ENCODE peak calls at places on chromosomes 3 and 15, in six cellular contexts. Y is fibroblast of mammary gland; S is lung; N is GDM1; D is activated naive CD4-positive, alpha-beta T cell; Q is CD4-positive, alpha-beta T cell. U is an unnamed sample.

GRCh38 chr3:177713921-177714900 is 516.9 kb upstream of the TBL1XR1 start:
- DNase-seq in D (no peak), Y (no peak), Q (no peak), N (no peak), S (no peak), U (no peak)

GRCh38 chr3:129022114-129022994 is 21.2 kb downstream of the EFCC1 start:
- DNase-seq in N (no peak), Y (peak; percentile 61), S (peak; percentile 68), D (no peak), Q (no peak), U (no peak)

GRCh38 chr15:46723308-46723707 is 994.0 kb upstream of the SEMA6D start:
- DNase-seq in Y (no peak), S (no peak), N (no peak), Q (no peak), D (no peak), U (no peak)

GRCh38 chr15:22955544-22956085 is 24.6 kb downstream of the CYFIP1 start:
- DNase-seq in Q (no peak), N (no peak), Y (no peak), D (no peak), S (no peak), U (no peak)

GRCh38 chr3:183524476-183524875 is 31.0 kb downstream of the KLHL6 start:
- DNase-seq in N (no peak), S (no peak), Y (no peak), D (no peak), Q (no peak), U (no peak)

GRCh38 chr3:152225176-152225575 is 43.6 kb upstream of the MBNL1 start:
- DNase-seq in N (no peak), Y (no peak), Q (no peak), D (no peak), S (no peak), U (no peak)

GRCh38 chr15:48177875-48178611 is at the start of gene MYEF2:
- DNase-seq in S (peak; percentile 69), N (no peak), D (no peak), Q (peak; percentile 27), Y (peak; percentile 45), U (peak; percentile 57)

GRCh38 chr3:196499807-196500524 is 3.6 kb downstream of the RNF168 start:
- DNase-seq in N (no peak), Y (peak; percentile 19), Q (no peak), D (no peak), S (no peak), U (no peak)

GRCh38 chr3:159711560-159712333 is 276.9 kb upstream of the IL12A start:
- DNase-seq in Q (no peak), D (no peak), N (no peak), S (no peak), Y (peak; percentile 97), U (no peak)

GRCh38 chr15:39404767-39405173 is 176.1 kb upstream of the THBS1 start:
- DNase-seq in D (no peak), Y (peak; percentile 96), N (no peak), Q (no peak), S (no peak), U (no peak)

GRCh38 chr3:197426161-197426566 is 127.8 kb upstream of the DLG1 start:
- DNase-seq in N (no peak), Q (no peak), S (no peak), Y (peak; percentile 22), D (no peak), U (no peak)

GRCh38 chr3:196632033-196632751 is 7.3 kb upstream of the NRROS start:
- DNase-seq in S (peak; percentile 86), N (peak; percentile 100), D (peak; percentile 70), Q (peak; percentile 83), Y (peak; percentile 51), U (peak; percentile 77)

GRCh38 chr3:126895178-126896066 is 87.5 kb upstream of the PLXNA1 start:
- DNase-seq in D (no peak), Y (peak; percentile 20), S (no peak), N (no peak), Q (no peak), U (no peak)

GRCh38 chr15:100834731-100835130 is 44.9 kb upstream of the ALDH1A3 start:
- DNase-seq in S (no peak), Q (no peak), N (no peak), D (no peak), Y (no peak), U (no peak)

GRCh38 chr3:39147374-39147709 is 6.0 kb downstream of the CSRNP1 start:
- DNase-seq in N (no peak), Y (no peak), Q (no peak), D (no peak), S (no peak), U (no peak)

GRCh38 chr3:185807455-185808068 is 17.3 kb downstream of the IGF2BP2 start:
- DNase-seq in D (no peak), S (no peak), N (no peak), Y (peak; percentile 99), Q (no peak), U (no peak)

GRCh38 chr3:183489455-183490210 is 61.2 kb upstream of the MCF2L2 start:
- DNase-seq in D (no peak), S (no peak), N (no peak), Q (no peak), Y (no peak), U (no peak)

GRCh38 chr3:186418601-186419238 is 56.7 kb upstream of the DGKG start:
- DNase-seq in N (no peak), Q (no peak), D (no peak), S (no peak), Y (peak; percentile 22), U (no peak)

GRCh38 chr3:139317660-139318430 is 26.0 kb upstream of the MRPS22 start:
- DNase-seq in S (no peak), N (no peak), Y (peak; percentile 14), Q (no peak), D (no peak), U (no peak)

GRCh38 chr3:65483475-65483874 is 555.2 kb downstream of the MAGI1 start:
- DNase-seq in D (no peak), N (no peak), Q (no peak), S (peak; percentile 67), Y (peak; percentile 22), U (no peak)

GRCh38 chr3:141439589-141439988 is 47.2 kb upstream of the RASA2 start:
- DNase-seq in N (no peak), Q (no peak), D (no peak), S (no peak), Y (no peak), U (no peak)

GRCh38 chr15:98686983-98687382 is 38.6 kb downstream of the IGF1R start:
- DNase-seq in Q (no peak), N (no peak), D (no peak), S (no peak), Y (no peak), U (no peak)

GRCh38 chr3:150421256-150421655 is 13.2 kb downstream of the TSC22D2 start:
- DNase-seq in Q (no peak), N (no peak), D (no peak), Y (no peak), S (no peak), U (no peak)

GRCh38 chr3:48338635-48339034 is 5.2 kb upstream of the SPINK8 start:
- DNase-seq in D (no peak), Q (no peak), S (no peak), Y (no peak), N (no peak), U (no peak)

GRCh38 chr15:88016373-88016772 is 240.2 kb downstream of the NTRK3 start:
- DNase-seq in Q (no peak), N (no peak), Y (no peak), D (no peak), S (no peak), U (no peak)

GRCh38 chr15:85609492-85609891 is 185.2 kb downstream of the KLHL25 start:
- DNase-seq in Q (no peak), S (no peak), D (no peak), N (no peak), Y (no peak), U (no peak)

GRCh38 chr15:88735212-88735611 is 68.0 kb upstream of the ACAN start:
- DNase-seq in N (no peak), Y (no peak), D (no peak), Q (no peak), S (no peak), U (no peak)

GRCh38 chr3:25904248-25904647 is 114.4 kb downstream of the OXSM start:
- DNase-seq in S (no peak), Q (no peak), D (no peak), Y (no peak), N (no peak), U (no peak)

GRCh38 chr3:139457066-139457465 is 19.2 kb downstream of the RBP2 start:
- DNase-seq in N (no peak), D (no peak), Q (no peak), S (no peak), Y (no peak), U (no peak)

GRCh38 chr15:64599716-64600115 is 139.3 kb downstream of the ZNF609 start:
- DNase-seq in N (no peak), Y (peak; percentile 54), Q (no peak), D (no peak), S (no peak), U (no peak)

GRCh38 chr15:67690936-67691335 is 134.4 kb upstream of the SKOR1 start:
- DNase-seq in D (no peak), Y (peak; percentile 64), Q (no peak), N (no peak), S (no peak), U (no peak)

GRCh38 chr3:149395107-149396089 is 17.9 kb upstream of the TM4SF1 start:
- DNase-seq in N (no peak), S (peak; percentile 50), D (no peak), Y (peak; percentile 57), Q (no peak), U (no peak)

GRCh38 chr15:96409231-96410138 is 79.0 kb downstream of the NR2F2 start:
- DNase-seq in S (no peak), D (no peak), N (no peak), Y (no peak), Q (no peak), U (no peak)

GRCh38 chr15:64536244-64536836 is 76.0 kb downstream of the ZNF609 start:
- DNase-seq in Y (peak; percentile 87), S (no peak), D (no peak), Q (no peak), N (no peak), U (no peak)

GRCh38 chr3:22887664-22888291 is 315.3 kb upstream of the UBE2E2 start:
- DNase-seq in Q (no peak), Y (peak; percentile 56), N (no peak), D (no peak), S (no peak), U (no peak)

GRCh38 chr3:79392479-79392878 is 375.3 kb downstream of the ROBO1 start:
- DNase-seq in D (no peak), Q (no peak), Y (no peak), N (no peak), S (no peak), U (no peak)

GRCh38 chr15:69979783-69980182 is 117.9 kb downstream of the TLE3 start:
- DNase-seq in N (no peak), Y (no peak), D (no peak), Q (no peak), S (no peak), U (no peak)

GRCh38 chr3:28335246-28335645 is 13.3 kb upstream of the ZCWPW2 start:
- DNase-seq in D (no peak), Q (no peak), Y (no peak), N (no peak), S (no peak), U (no peak)